ENCODE peak calls at places on chromosomes 11 and 22, in six cellular contexts. F is endodermal cell, V is BE2C, H is astrocyte of the cerebellum, L is right lobe of liver, S is heart right ventricle. B is an unnamed sample.

GRCh38 chr11:107591446-107592236 is 694 bp downstream of the ELMOD1 start:
- DNase-seq in F (peak; percentile 79), V (peak; percentile 23), H (no peak), L (peak; percentile 32), S (peak; percentile 13), B (no peak)

GRCh38 chr11:117918366-117919255 is 10.6 kb downstream of the TMPRSS13 start:
- DNase-seq in F (peak; percentile 33), V (no peak), H (no peak), L (no peak), S (no peak), B (peak; percentile 29)

GRCh38 chr11:123783536-123783935 is 22.6 kb downstream of the OR6M1 start:
- DNase-seq in F (no peak), V (no peak), H (no peak), L (no peak), S (no peak), B (no peak)

GRCh38 chr11:10091314-10092045 is 202.5 kb downstream of the SBF2 start:
- DNase-seq in F (no peak), V (no peak), H (no peak), L (no peak), S (no peak), B (no peak)

GRCh38 chr22:36506637-36507517 is at the start of gene FOXRED2:
- DNase-seq in F (peak; percentile 95), V (peak; percentile 95), H (peak; percentile 34), L (peak; percentile 90), S (peak; percentile 92), B (peak; percentile 81)

GRCh38 chr11:114192841-114193389 is 103.3 kb upstream of the NNMT start:
- DNase-seq in F (no peak), V (no peak), H (peak; percentile 45), L (no peak), S (no peak), B (no peak)

GRCh38 chr11:79174045-79175008 is 266.5 kb downstream of the TENM4 start:
- DNase-seq in F (peak; percentile 84), V (no peak), H (no peak), L (no peak), S (no peak), B (no peak)

GRCh38 chr11:93623179-93623578 is 38.3 kb upstream of the CEP295 start:
- DNase-seq in F (peak; percentile 87), V (peak; percentile 13), H (no peak), L (no peak), S (no peak), B (no peak)

GRCh38 chr11:2153581-2154194 is 7.3 kb downstream of the INS start:
- DNase-seq in F (no peak), V (no peak), H (no peak), L (no peak), S (no peak), B (no peak)

GRCh38 chr11:9001736-9002135 is 2.1 kb downstream of the NRIP3 start:
- DNase-seq in F (no peak), V (no peak), H (no peak), L (no peak), S (no peak), B (no peak)

GRCh38 chr11:118172356-118172755 is 4.1 kb downstream of the SCN2B start:
- DNase-seq in F (no peak), V (no peak), H (no peak), L (no peak), S (no peak), B (peak; percentile 23)

GRCh38 chr22:29112680-29113079 is 39.8 kb downstream of the KREMEN1 start:
- DNase-seq in F (no peak), V (no peak), H (no peak), L (no peak), S (no peak), B (no peak)

GRCh38 chr11:21931436-21932101 is 261.3 kb upstream of the ANO5 start:
- DNase-seq in F (no peak), V (no peak), H (no peak), L (no peak), S (no peak), B (no peak)

GRCh38 chr11:70703141-70704052 is 305.1 kb downstream of the CTTN start:
- DNase-seq in F (peak; percentile 79), V (no peak), H (no peak), L (no peak), S (no peak), B (peak; percentile 39)

GRCh38 chr11:20162824-20163777 is 2.8 kb upstream of the DBX1 start:
- DNase-seq in F (peak; percentile 89), V (peak; percentile 35), H (no peak), L (peak; percentile 22), S (no peak), B (no peak)

GRCh38 chr11:65871811-65872548 is 620 bp downstream of the EFEMP2 start:
- DNase-seq in F (peak; percentile 83), V (no peak), H (no peak), L (no peak), S (no peak), B (peak; percentile 58)

GRCh38 chr22:26460202-26460601 is 23.4 kb downstream of the HPS4 start:
- DNase-seq in F (no peak), V (no peak), H (no peak), L (no peak), S (no peak), B (no peak)

GRCh38 chr22:29702931-29703594 is 16.7 kb upstream of the CABP7 start:
- DNase-seq in F (no peak), V (no peak), H (no peak), L (no peak), S (peak; percentile 44), B (no peak)

GRCh38 chr22:21816787-21817496 is 50.5 kb downstream of the MAPK1 start:
- DNase-seq in F (no peak), V (no peak), H (peak; percentile 86), L (no peak), S (no peak), B (no peak)

GRCh38 chr11:35011389-35011788 is 95.0 kb downstream of the PDHX start:
- DNase-seq in F (no peak), V (no peak), H (no peak), L (no peak), S (no peak), B (no peak)

GRCh38 chr22:39289445-39290247 is 29.8 kb downstream of the RPL3 start:
- DNase-seq in F (peak; percentile 57), V (no peak), H (no peak), L (no peak), S (no peak), B (no peak)

GRCh38 chr11:63574856-63575602 is 11.8 kb upstream of the PLAAT2 start:
- DNase-seq in F (no peak), V (no peak), H (no peak), L (peak; percentile 45), S (no peak), B (no peak)

GRCh38 chr11:114141863-114142590 is 82.5 kb downstream of the ZBTB16 start:
- DNase-seq in F (no peak), V (no peak), H (no peak), L (no peak), S (no peak), B (no peak)

GRCh38 chr22:30933457-30933856 is 35.1 kb downstream of the MORC2 start:
- DNase-seq in F (no peak), V (no peak), H (no peak), L (no peak), S (no peak), B (no peak)

GRCh38 chr11:78562398-78562797 is 12.3 kb downstream of the NARS2 start:
- DNase-seq in F (no peak), V (no peak), H (peak; percentile 48), L (no peak), S (no peak), B (no peak)

GRCh38 chr22:30217698-30218565 is 28.6 kb downstream of the LIF start:
- DNase-seq in F (no peak), V (no peak), H (no peak), L (no peak), S (no peak), B (no peak)

GRCh38 chr22:39253427-39254070 is 8.8 kb upstream of the PDGFB start:
- DNase-seq in F (peak; percentile 84), V (peak; percentile 47), H (peak; percentile 60), L (peak; percentile 60), S (peak; percentile 71), B (no peak)

DNA sequence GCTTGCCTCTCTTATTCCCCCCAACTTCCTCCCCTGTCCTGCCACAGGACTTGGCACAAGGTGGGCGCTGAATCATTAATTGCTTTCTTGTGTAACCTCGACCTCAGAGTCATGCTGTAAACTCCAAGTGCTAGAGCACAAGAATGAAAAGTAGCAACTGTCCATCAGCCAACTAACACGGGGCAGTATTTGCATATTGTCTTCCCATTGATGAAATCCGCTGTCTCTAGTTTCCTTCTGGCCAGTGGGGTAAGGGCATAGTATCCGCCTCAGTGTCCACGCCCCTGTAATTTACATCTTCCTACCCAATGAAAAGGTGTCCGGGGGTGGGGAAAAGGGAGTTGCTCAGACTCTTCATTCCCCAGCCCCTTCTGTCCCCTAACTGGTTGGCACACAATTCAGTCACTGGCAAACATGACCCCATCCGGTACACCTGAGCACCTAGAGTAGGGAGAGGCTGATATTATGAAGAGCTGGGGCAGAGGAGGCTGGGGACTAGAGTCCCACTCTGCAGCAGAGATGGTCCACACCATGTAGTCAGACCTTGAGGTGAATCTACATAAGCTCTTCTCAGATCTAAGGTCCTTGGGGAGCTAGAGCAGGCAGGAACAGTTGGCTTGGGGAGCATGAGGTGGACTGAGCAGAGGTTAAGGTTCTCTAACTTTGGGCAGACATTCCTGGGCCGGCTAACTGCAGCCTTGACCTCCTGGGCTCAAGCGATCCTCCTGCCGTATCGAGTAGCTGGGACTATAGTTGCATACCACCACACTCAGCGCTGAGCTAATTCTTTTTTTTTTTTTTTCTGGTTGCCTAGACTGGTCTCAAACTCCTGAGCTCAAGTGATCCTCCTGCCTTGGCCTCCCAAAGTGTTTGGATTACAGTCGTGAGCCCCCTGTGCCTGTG is 6.8 kb upstream of the GGA1 start:
- DNase-seq in F (peak; percentile 93), V (peak; percentile 52), H (no peak), L (no peak), S (no peak), B (no peak)
- H3K4me3 ChIP-seq in F (peak overlapping the region; percentile 49), V (no peak overlapping the region), H (no peak overlapping the region), L (no peak overlapping the region), S (no peak overlapping the region), B (no peak overlapping the region)

GRCh38 chr11:103157542-103157941 is 48.3 kb downstream of the DYNC2H1 start:
- DNase-seq in F (no peak), V (no peak), H (no peak), L (no peak), S (no peak), B (no peak)
- TF ChIP-seq CTCF in F (no peak), V (no peak), H (no peak), L (no peak), S (no peak), B (no peak)

GRCh38 chr22:23553922-23554870 is 25.9 kb downstream of the IGLL1 start:
- DNase-seq in F (no peak), V (no peak), H (no peak), L (no peak), S (no peak), B (no peak)
- H3K4me3 ChIP-seq in F (no peak overlapping the region), V (no peak overlapping the region), H (no peak overlapping the region), L (no peak overlapping the region), S (no peak overlapping the region), B (no peak overlapping the region)

DNA sequence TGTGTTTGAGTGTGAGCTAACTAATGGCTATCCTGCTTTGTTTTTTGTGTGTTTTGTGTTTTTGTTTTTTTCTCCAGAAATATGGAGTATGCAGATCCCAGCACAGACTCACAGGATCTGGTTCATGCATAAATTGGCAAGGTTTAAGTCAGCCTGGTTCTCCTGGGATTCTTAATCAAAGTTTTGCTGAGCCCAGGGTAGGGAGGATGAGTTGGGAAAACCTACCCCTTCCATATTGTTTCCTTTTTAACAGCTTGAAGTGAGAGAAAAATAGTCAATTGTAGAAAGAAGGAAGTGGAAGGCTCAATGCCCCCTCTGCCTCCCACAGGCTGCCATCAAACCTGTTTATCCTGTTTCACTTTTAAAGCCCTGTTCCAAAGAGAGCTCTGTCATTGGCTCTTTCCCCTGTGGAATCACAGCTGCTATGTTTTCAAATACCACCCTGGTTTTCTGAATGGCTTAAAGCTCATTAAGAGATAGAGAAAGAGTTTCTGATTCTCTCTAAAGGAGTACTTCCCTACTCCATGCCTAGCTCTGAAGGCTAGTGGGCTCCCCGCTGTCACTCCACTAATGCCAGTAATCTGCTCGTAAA is 23.4 kb upstream of the CADM1 start:
- DNase-seq in F (peak; percentile 75), V (no peak), H (no peak), L (no peak), S (no peak), B (no peak)
- TF ChIP-seq CTCF in F (no peak), V (no peak), H (no peak), L (no peak), S (no peak), B (no peak)